ENCODE peak calls at places on chromosomes 4 and X, in five cellular contexts. Z is pancreas, X is psoas muscle, K is foreskin fibroblast, J is stomach. I is an unnamed sample.

GRCh38 chr4:85579942-85580341 is 105.0 kb downstream of the ARHGAP24 start:
- DNase-seq in Z (no peak), X (no peak), K (no peak), J (no peak), I (no peak)

GRCh38 chrX:20374450-20374849 is 107.7 kb upstream of the RPS6KA3 start:
- DNase-seq in Z (no peak), X (no peak), K (no peak), J (no peak), I (no peak)

GRCh38 chr4:106355193-106355592 is 13.4 kb downstream of the GIMD1 start:
- DNase-seq in Z (no peak), X (no peak), K (no peak), J (no peak), I (no peak)

GRCh38 chr4:111040904-111041303 is 418.0 kb upstream of the PITX2 start:
- DNase-seq in Z (no peak), X (no peak), K (no peak), J (no peak), I (no peak)

GRCh38 chrX:108699368-108699767 is 37.0 kb downstream of the IRS4 start:
- DNase-seq in Z (no peak), X (no peak), K (peak), J (no peak), I (peak)

GRCh38 chr4:6221851-6222760 is 21.8 kb upstream of the JAKMIP1 start:
- DNase-seq in Z (peak), X (no peak), K (no peak), J (peak), I (peak)

GRCh38 chr4:123444298-123444731 is 47.7 kb downstream of the SPRY1 start:
- DNase-seq in Z (no peak), X (no peak), K (peak), J (no peak), I (peak)

GRCh38 chr4:87911252-87911774 is 64.2 kb upstream of the SPP1 start:
- DNase-seq in Z (no peak), X (no peak), K (peak), J (no peak), I (no peak)

GRCh38 chr4:129526812-129527211 is 430.9 kb downstream of the C4orf33 start:
- DNase-seq in Z (no peak), X (no peak), K (no peak), J (no peak), I (no peak)

GRCh38 chrX:154464806-154465365 is 6.8 kb downstream of the PLXNA3 start:
- DNase-seq in Z (no peak), X (no peak), K (no peak), J (no peak), I (no peak)

GRCh38 chr4:48173055-48173991 is 39.3 kb upstream of the TXK start:
- DNase-seq in Z (no peak), X (no peak), K (peak), J (no peak), I (peak)

GRCh38 chrX:9414416-9414815 is 50.4 kb upstream of the TBL1X start:
- DNase-seq in Z (no peak), X (no peak), K (peak), J (no peak), I (no peak)

GRCh38 chr4:150007512-150007911 is 70.7 kb upstream of the DCLK2 start:
- DNase-seq in Z (no peak), X (no peak), K (peak), J (no peak), I (no peak)

GRCh38 chr4:118224239-118224829 is 128.5 kb downstream of the PRSS12 start:
- DNase-seq in Z (no peak), X (no peak), K (peak), J (no peak), I (peak)

GRCh38 chr4:139368990-139369389 is 66.7 kb upstream of the NDUFC1 start:
- DNase-seq in Z (no peak), X (no peak), K (no peak), J (no peak), I (no peak)

GRCh38 chr4:139367421-139368090 is 65.3 kb upstream of the NDUFC1 start:
- DNase-seq in Z (no peak), X (no peak), K (peak), J (no peak), I (no peak)
- TF ChIP-seq CTCF in Z (no peak), X (no peak), K (no peak), J (no peak), I (no peak)

GRCh38 chrX:119695535-119696050 is 2.6 kb upstream of the SEPTIN6 start:
- DNase-seq in Z (no peak), X (no peak), K (no peak), J (no peak), I (no peak)

GRCh38 chrX:119694601-119695534 is 1.9 kb upstream of the SEPTIN6 start:
- DNase-seq in Z (no peak), X (no peak), K (no peak), J (no peak), I (no peak)

GRCh38 chrX:119696251-119696890 is 3.4 kb upstream of the SEPTIN6 start:
- DNase-seq in Z (no peak), X (no peak), K (no peak), J (no peak), I (no peak)

GRCh38 chrX:119693996-119694451 is 1.1 kb upstream of the SEPTIN6 start:
- DNase-seq in Z (no peak), X (no peak), K (no peak), J (no peak), I (peak)

GRCh38 chrX:119698835-119699234 is 5.9 kb upstream of the SEPTIN6 start:
- DNase-seq in Z (no peak), X (no peak), K (peak), J (no peak), I (no peak)
- TF ChIP-seq CTCF in Z (peak), X (peak), K (peak), J (no peak), I (peak)

GRCh38 chrX:81174286-81174685 is 27.4 kb downstream of the HMGN5 start:
- DNase-seq in Z (no peak), X (no peak), K (no peak), J (no peak), I (no peak)
- TF ChIP-seq CTCF in Z (no peak), X (peak), K (no peak), J (no peak), I (peak)

GRCh38 chrX:141814213-141814857 is 23.8 kb upstream of the MAGEC3 start:
- DNase-seq in Z (peak), X (no peak), K (no peak), J (peak), I (no peak)
- TF ChIP-seq CTCF in Z (no peak), X (no peak), K (no peak), J (no peak), I (no peak)

GRCh38 chrX:22665818-22666217 is 333.9 kb upstream of the DDX53 start:
- DNase-seq in Z (no peak), X (no peak), K (no peak), J (no peak), I (no peak)

GRCh38 chrX:22660756-22661155 is 339.0 kb upstream of the DDX53 start:
- DNase-seq in Z (no peak), X (no peak), K (no peak), J (no peak), I (no peak)

GRCh38 chrX:22662776-22663175 is 337.0 kb upstream of the DDX53 start:
- DNase-seq in Z (no peak), X (no peak), K (no peak), J (no peak), I (no peak)

GRCh38 chrX:22664826-22665225 is 334.9 kb upstream of the DDX53 start:
- DNase-seq in Z (no peak), X (no peak), K (no peak), J (no peak), I (no peak)

DNA sequence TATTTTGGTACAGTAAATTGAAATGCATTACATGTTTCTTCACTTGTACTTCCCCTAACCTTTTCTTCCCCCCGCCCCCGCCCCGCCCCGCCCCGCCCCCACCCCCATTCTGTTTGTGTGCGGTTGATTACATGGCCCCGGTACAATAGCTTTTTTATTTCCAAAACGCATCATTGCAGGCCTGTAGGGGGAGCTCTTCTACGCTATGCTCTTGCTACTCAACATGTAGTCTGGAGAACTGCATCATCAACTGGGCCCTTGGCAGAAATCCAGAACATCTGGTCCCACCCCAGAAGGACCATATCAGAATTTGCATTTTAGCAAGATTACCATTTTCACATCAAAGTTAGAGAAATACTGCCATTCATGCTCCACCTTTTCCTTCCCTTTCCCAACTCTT is 333.3 kb upstream of the DDX53 start:
- DNase-seq in Z (no peak), X (no peak), K (no peak), J (no peak), I (peak)
- TF ChIP-seq CTCF in Z (no peak), X (no peak), K (peak), J (no peak), I (no peak)

GRCh38 chr4:67198757-67199156 is 346.5 kb downstream of the CENPC start:
- DNase-seq in Z (no peak), X (no peak), K (no peak), J (no peak), I (peak)
- TF ChIP-seq CTCF in Z (no peak), X (no peak), K (no peak), J (no peak), I (no peak)

I was measured in GM10248.